ENCODE peak calls at places on chromosome 22, in nine cellular contexts. One of them, this sample, is unnamed.

GRCh38 chr22:48346911-48347310 is 1480.8 kb downstream of the BRD1 start:
- DNase-seq in M059J: no peak
- DNase-seq in activated CD4-positive, alpha-beta T cell treated with anti-CD3 and anti-CD28 coated beads, Interleukin-2, amount 50 U/mL, for 1 hour: no peak
- DNase-seq in left ventricle myocardium inferior: no peak
- DNase-seq in posterior vena cava: peak
- DNase-seq in hypothalamus: no peak
- DNase-seq in SIG-M5: no peak
- DNase-seq in uterus: no peak
- DNase-seq in cardiac septum: peak
- DNase-seq in this sample: no peak

GRCh38 chr22:42949159-42949558 is 65.8 kb downstream of the PACSIN2 start:
- DNase-seq in posterior vena cava: no peak
- DNase-seq in uterus: no peak
- DNase-seq in hypothalamus: no peak
- DNase-seq in M059J: peak
- DNase-seq in left ventricle myocardium inferior: no peak
- DNase-seq in activated CD4-positive, alpha-beta T cell treated with anti-CD3 and anti-CD28 coated beads, Interleukin-2, amount 50 U/mL, for 1 hour: no peak
- DNase-seq in cardiac septum: no peak
- DNase-seq in SIG-M5: no peak
- DNase-seq in this sample: no peak

GRCh38 chr22:32746715-32747114 is 54.8 kb upstream of the TIMP3 start:
- DNase-seq in M059J: no peak
- DNase-seq in SIG-M5: no peak
- DNase-seq in hypothalamus: no peak
- DNase-seq in left ventricle myocardium inferior: peak
- DNase-seq in cardiac septum: no peak
- DNase-seq in uterus: no peak
- DNase-seq in activated CD4-positive, alpha-beta T cell treated with anti-CD3 and anti-CD28 coated beads, Interleukin-2, amount 50 U/mL, for 1 hour: no peak
- DNase-seq in posterior vena cava: no peak
- DNase-seq in this sample: no peak

GRCh38 chr22:21807545-21807944 is 59.9 kb downstream of the MAPK1 start:
- DNase-seq in SIG-M5: no peak
- DNase-seq in cardiac septum: no peak
- DNase-seq in M059J: no peak
- DNase-seq in left ventricle myocardium inferior: no peak
- DNase-seq in uterus: no peak
- DNase-seq in hypothalamus: no peak
- DNase-seq in activated CD4-positive, alpha-beta T cell treated with anti-CD3 and anti-CD28 coated beads, Interleukin-2, amount 50 U/mL, for 1 hour: no peak
- DNase-seq in posterior vena cava: no peak
- DNase-seq in this sample: no peak

GRCh38 chr22:27122561-27122960 is 465.2 kb downstream of the MIAT start:
- DNase-seq in cardiac septum: no peak
- DNase-seq in SIG-M5: no peak
- DNase-seq in left ventricle myocardium inferior: no peak
- DNase-seq in uterus: no peak
- DNase-seq in M059J: no peak
- DNase-seq in posterior vena cava: no peak
- DNase-seq in hypothalamus: no peak
- DNase-seq in activated CD4-positive, alpha-beta T cell treated with anti-CD3 and anti-CD28 coated beads, Interleukin-2, amount 50 U/mL, for 1 hour: no peak
- DNase-seq in this sample: no peak

GRCh38 chr22:44663256-44663999 is 38.6 kb upstream of the PRR5 start:
- DNase-seq in left ventricle myocardium inferior: no peak
- DNase-seq in uterus: no peak
- DNase-seq in cardiac septum: no peak
- DNase-seq in M059J: no peak
- DNase-seq in activated CD4-positive, alpha-beta T cell treated with anti-CD3 and anti-CD28 coated beads, Interleukin-2, amount 50 U/mL, for 1 hour: no peak
- DNase-seq in posterior vena cava: peak
- DNase-seq in hypothalamus: no peak
- DNase-seq in SIG-M5: no peak
- DNase-seq in this sample: no peak

GRCh38 chr22:37259540-37260029 is 15.5 kb upstream of the RAC2 start:
- DNase-seq in posterior vena cava: peak
- DNase-seq in uterus: no peak
- DNase-seq in SIG-M5: no peak
- DNase-seq in hypothalamus: no peak
- DNase-seq in activated CD4-positive, alpha-beta T cell treated with anti-CD3 and anti-CD28 coated beads, Interleukin-2, amount 50 U/mL, for 1 hour: peak
- DNase-seq in left ventricle myocardium inferior: no peak
- DNase-seq in M059J: no peak
- DNase-seq in cardiac septum: no peak
- DNase-seq in this sample: peak

GRCh38 chr22:36470994-36471331 is 10.5 kb downstream of the TXN2 start:
- DNase-seq in M059J: no peak
- DNase-seq in uterus: peak
- DNase-seq in hypothalamus: no peak
- DNase-seq in SIG-M5: no peak
- DNase-seq in cardiac septum: no peak
- DNase-seq in left ventricle myocardium inferior: no peak
- DNase-seq in posterior vena cava: no peak
- DNase-seq in activated CD4-positive, alpha-beta T cell treated with anti-CD3 and anti-CD28 coated beads, Interleukin-2, amount 50 U/mL, for 1 hour: no peak
- DNase-seq in this sample: no peak

GRCh38 chr22:29154364-29155048 is 51.2 kb upstream of the EMID1 start:
- DNase-seq in hypothalamus: peak
- DNase-seq in left ventricle myocardium inferior: peak
- DNase-seq in SIG-M5: no peak
- DNase-seq in activated CD4-positive, alpha-beta T cell treated with anti-CD3 and anti-CD28 coated beads, Interleukin-2, amount 50 U/mL, for 1 hour: peak
- DNase-seq in cardiac septum: peak
- DNase-seq in M059J: peak
- DNase-seq in uterus: peak
- DNase-seq in posterior vena cava: peak
- DNase-seq in this sample: peak

GRCh38 chr22:29912605-29913398 is 29.8 kb downstream of the MTMR3 start:
- DNase-seq in SIG-M5: no peak
- DNase-seq in uterus: no peak
- DNase-seq in posterior vena cava: no peak
- DNase-seq in hypothalamus: no peak
- DNase-seq in left ventricle myocardium inferior: no peak
- DNase-seq in M059J: peak
- DNase-seq in activated CD4-positive, alpha-beta T cell treated with anti-CD3 and anti-CD28 coated beads, Interleukin-2, amount 50 U/mL, for 1 hour: no peak
- DNase-seq in cardiac septum: no peak
- DNase-seq in this sample: peak

GRCh38 chr22:20868225-20868944 is 9.6 kb downstream of the SNAP29 start:
- DNase-seq in SIG-M5: no peak
- DNase-seq in M059J: no peak
- DNase-seq in hypothalamus: no peak
- DNase-seq in cardiac septum: no peak
- DNase-seq in uterus: no peak
- DNase-seq in activated CD4-positive, alpha-beta T cell treated with anti-CD3 and anti-CD28 coated beads, Interleukin-2, amount 50 U/mL, for 1 hour: no peak
- DNase-seq in posterior vena cava: no peak
- DNase-seq in left ventricle myocardium inferior: no peak
- DNase-seq in this sample: no peak

GRCh38 chr22:23053912-23054530 is 16.3 kb upstream of the GNAZ start:
- DNase-seq in SIG-M5: no peak
- DNase-seq in cardiac septum: peak
- DNase-seq in M059J: no peak
- DNase-seq in uterus: no peak
- DNase-seq in left ventricle myocardium inferior: no peak
- DNase-seq in activated CD4-positive, alpha-beta T cell treated with anti-CD3 and anti-CD28 coated beads, Interleukin-2, amount 50 U/mL, for 1 hour: no peak
- DNase-seq in posterior vena cava: peak
- DNase-seq in hypothalamus: no peak
- DNase-seq in this sample: no peak

GRCh38 chr22:45929649-45930048 is 47.3 kb downstream of the WNT7B start:
- DNase-seq in M059J: no peak
- DNase-seq in hypothalamus: no peak
- DNase-seq in posterior vena cava: no peak
- DNase-seq in uterus: no peak
- DNase-seq in cardiac septum: no peak
- DNase-seq in activated CD4-positive, alpha-beta T cell treated with anti-CD3 and anti-CD28 coated beads, Interleukin-2, amount 50 U/mL, for 1 hour: no peak
- DNase-seq in left ventricle myocardium inferior: no peak
- DNase-seq in SIG-M5: no peak
- DNase-seq in this sample: no peak

GRCh38 chr22:17352798-17353197 is 16.5 kb upstream of the CECR2 start:
- DNase-seq in uterus: no peak
- DNase-seq in activated CD4-positive, alpha-beta T cell treated with anti-CD3 and anti-CD28 coated beads, Interleukin-2, amount 50 U/mL, for 1 hour: no peak
- DNase-seq in cardiac septum: no peak
- DNase-seq in M059J: no peak
- DNase-seq in left ventricle myocardium inferior: no peak
- DNase-seq in hypothalamus: no peak
- DNase-seq in posterior vena cava: no peak
- DNase-seq in SIG-M5: no peak
- DNase-seq in this sample: no peak

GRCh38 chr22:31045900-31046587 is 35.1 kb upstream of the SMTN start:
- DNase-seq in cardiac septum: peak
- DNase-seq in uterus: no peak
- DNase-seq in posterior vena cava: no peak
- DNase-seq in SIG-M5: no peak
- DNase-seq in hypothalamus: no peak
- DNase-seq in activated CD4-positive, alpha-beta T cell treated with anti-CD3 and anti-CD28 coated beads, Interleukin-2, amount 50 U/mL, for 1 hour: no peak
- DNase-seq in M059J: no peak
- DNase-seq in left ventricle myocardium inferior: no peak
- DNase-seq in this sample: no peak

GRCh38 chr22:10778296-10778814 is 4749.6 kb upstream of the OR11H1 start:
- DNase-seq in M059J: no peak
- DNase-seq in posterior vena cava: no peak
- DNase-seq in uterus: no peak
- DNase-seq in left ventricle myocardium inferior: no peak
- DNase-seq in activated CD4-positive, alpha-beta T cell treated with anti-CD3 and anti-CD28 coated beads, Interleukin-2, amount 50 U/mL, for 1 hour: no peak
- DNase-seq in hypothalamus: no peak
- DNase-seq in SIG-M5: no peak
- DNase-seq in cardiac septum: no peak
- DNase-seq in this sample: no peak

GRCh38 chr22:48940988-48941902 is 886.4 kb downstream of the BRD1 start:
- DNase-seq in uterus: no peak
- DNase-seq in activated CD4-positive, alpha-beta T cell treated with anti-CD3 and anti-CD28 coated beads, Interleukin-2, amount 50 U/mL, for 1 hour: no peak
- DNase-seq in posterior vena cava: peak
- DNase-seq in left ventricle myocardium inferior: no peak
- DNase-seq in M059J: no peak
- DNase-seq in cardiac septum: no peak
- DNase-seq in hypothalamus: no peak
- DNase-seq in SIG-M5: no peak
- DNase-seq in this sample: no peak

GRCh38 chr22:50257451-50258360 is 3.8 kb downstream of the MAPK12 start:
- DNase-seq in activated CD4-positive, alpha-beta T cell treated with anti-CD3 and anti-CD28 coated beads, Interleukin-2, amount 50 U/mL, for 1 hour: no peak
- DNase-seq in posterior vena cava: no peak
- DNase-seq in SIG-M5: no peak
- DNase-seq in M059J: no peak
- DNase-seq in cardiac septum: no peak
- DNase-seq in left ventricle myocardium inferior: no peak
- DNase-seq in uterus: no peak
- DNase-seq in hypothalamus: no peak
- DNase-seq in this sample: no peak

GRCh38 chr22:43094085-43094484 is 4.9 kb upstream of the TTLL1 start:
- DNase-seq in posterior vena cava: no peak
- DNase-seq in cardiac septum: no peak
- DNase-seq in activated CD4-positive, alpha-beta T cell treated with anti-CD3 and anti-CD28 coated beads, Interleukin-2, amount 50 U/mL, for 1 hour: no peak
- DNase-seq in uterus: no peak
- DNase-seq in M059J: peak
- DNase-seq in SIG-M5: peak
- DNase-seq in hypothalamus: no peak
- DNase-seq in left ventricle myocardium inferior: peak
- DNase-seq in this sample: no peak

GRCh38 chr22:36867695-36868094 is 6.9 kb downstream of the NCF4 start:
- DNase-seq in posterior vena cava: no peak
- DNase-seq in activated CD4-positive, alpha-beta T cell treated with anti-CD3 and anti-CD28 coated beads, Interleukin-2, amount 50 U/mL, for 1 hour: no peak
- DNase-seq in left ventricle myocardium inferior: no peak
- DNase-seq in SIG-M5: no peak
- DNase-seq in hypothalamus: no peak
- DNase-seq in M059J: no peak
- DNase-seq in uterus: no peak
- DNase-seq in cardiac septum: no peak
- DNase-seq in this sample: no peak

GRCh38 chr22:44389926-44390925 is 77.5 kb upstream of the SHISAL1 start:
- DNase-seq in left ventricle myocardium inferior: peak
- DNase-seq in M059J: no peak
- DNase-seq in cardiac septum: peak
- DNase-seq in SIG-M5: no peak
- DNase-seq in activated CD4-positive, alpha-beta T cell treated with anti-CD3 and anti-CD28 coated beads, Interleukin-2, amount 50 U/mL, for 1 hour: no peak
- DNase-seq in posterior vena cava: peak
- DNase-seq in uterus: no peak
- DNase-seq in hypothalamus: no peak
- DNase-seq in this sample: no peak

GRCh38 chr22:22168190-22168940 is 76.2 kb upstream of the VPREB1 start:
- DNase-seq in left ventricle myocardium inferior: no peak
- DNase-seq in activated CD4-positive, alpha-beta T cell treated with anti-CD3 and anti-CD28 coated beads, Interleukin-2, amount 50 U/mL, for 1 hour: no peak
- DNase-seq in cardiac septum: no peak
- DNase-seq in M059J: peak
- DNase-seq in posterior vena cava: no peak
- DNase-seq in SIG-M5: no peak
- DNase-seq in uterus: no peak
- DNase-seq in hypothalamus: no peak
- DNase-seq in this sample: no peak

GRCh38 chr22:49613108-49613507 is 214.6 kb downstream of the BRD1 start:
- DNase-seq in SIG-M5: no peak
- DNase-seq in hypothalamus: no peak
- DNase-seq in activated CD4-positive, alpha-beta T cell treated with anti-CD3 and anti-CD28 coated beads, Interleukin-2, amount 50 U/mL, for 1 hour: no peak
- DNase-seq in left ventricle myocardium inferior: no peak
- DNase-seq in M059J: no peak
- DNase-seq in uterus: no peak
- DNase-seq in posterior vena cava: no peak
- DNase-seq in cardiac septum: no peak
- DNase-seq in this sample: no peak

GRCh38 chr22:40593460-40594273 is 42.9 kb downstream of the MRTFA start:
- DNase-seq in hypothalamus: no peak
- DNase-seq in cardiac septum: no peak
- DNase-seq in uterus: no peak
- DNase-seq in activated CD4-positive, alpha-beta T cell treated with anti-CD3 and anti-CD28 coated beads, Interleukin-2, amount 50 U/mL, for 1 hour: no peak
- DNase-seq in SIG-M5: no peak
- DNase-seq in left ventricle myocardium inferior: no peak
- DNase-seq in posterior vena cava: no peak
- DNase-seq in M059J: no peak
- DNase-seq in this sample: peak

GRCh38 chr22:42324991-42325710 is 54.7 kb upstream of the TCF20 start:
- DNase-seq in hypothalamus: no peak
- DNase-seq in posterior vena cava: no peak
- DNase-seq in activated CD4-positive, alpha-beta T cell treated with anti-CD3 and anti-CD28 coated beads, Interleukin-2, amount 50 U/mL, for 1 hour: no peak
- DNase-seq in SIG-M5: no peak
- DNase-seq in uterus: no peak
- DNase-seq in M059J: no peak
- DNase-seq in left ventricle myocardium inferior: no peak
- DNase-seq in cardiac septum: no peak
- DNase-seq in this sample: no peak

GRCh38 chr22:30298005-30298701 is 8.8 kb upstream of the CASTOR1 start:
- DNase-seq in cardiac septum: no peak
- DNase-seq in uterus: no peak
- DNase-seq in hypothalamus: no peak
- DNase-seq in M059J: no peak
- DNase-seq in SIG-M5: no peak
- DNase-seq in left ventricle myocardium inferior: no peak
- DNase-seq in posterior vena cava: no peak
- DNase-seq in activated CD4-positive, alpha-beta T cell treated with anti-CD3 and anti-CD28 coated beads, Interleukin-2, amount 50 U/mL, for 1 hour: no peak
- DNase-seq in this sample: no peak

GRCh38 chr22:36606114-36606513 is 77.1 kb upstream of the EIF3D start:
- DNase-seq in posterior vena cava: no peak
- DNase-seq in activated CD4-positive, alpha-beta T cell treated with anti-CD3 and anti-CD28 coated beads, Interleukin-2, amount 50 U/mL, for 1 hour: no peak
- DNase-seq in hypothalamus: no peak
- DNase-seq in cardiac septum: no peak
- DNase-seq in uterus: no peak
- DNase-seq in left ventricle myocardium inferior: peak
- DNase-seq in SIG-M5: no peak
- DNase-seq in M059J: no peak
- DNase-seq in this sample: no peak

GRCh38 chr22:28183078-28183870 is 264.2 kb upstream of the PITPNB start:
- DNase-seq in M059J: no peak
- DNase-seq in cardiac septum: no peak
- DNase-seq in SIG-M5: no peak
- DNase-seq in posterior vena cava: no peak
- DNase-seq in uterus: no peak
- DNase-seq in hypothalamus: no peak
- DNase-seq in activated CD4-positive, alpha-beta T cell treated with anti-CD3 and anti-CD28 coated beads, Interleukin-2, amount 50 U/mL, for 1 hour: no peak
- DNase-seq in left ventricle myocardium inferior: no peak
- DNase-seq in this sample: no peak

This sample was measured in foreskin melanocyte.